ENCODE peak calls at places on chromosomes 12 and 14, in four cellular contexts. M is transverse colon, J is cardiac muscle cell, I is A549. B is an unnamed sample.

GRCh38 chr14:58026967-58027366 is 125.0 kb downstream of the ARMH4 start:
- DNase-seq in M (no peak), J (no peak), I (no peak), B (no peak)

GRCh38 chr14:57066887-57067513 is 201.7 kb downstream of the EXOC5 start:
- DNase-seq in M (peak; percentile 54), J (peak; percentile 68), I (peak; percentile 13), B (peak; percentile 88)

GRCh38 chr14:93316716-93317115 is 16.1 kb downstream of the BTBD7 start:
- DNase-seq in M (no peak), J (no peak), I (no peak), B (no peak)

GRCh38 chr14:75578786-75579781 is 664 bp downstream of the FLVCR2 start:
- DNase-seq in M (peak; percentile 80), J (no peak), I (peak; percentile 35), B (peak; percentile 43)

GRCh38 chr12:119512772-119513497 is 80.6 kb upstream of the TMEM233 start:
- DNase-seq in M (no peak), J (peak; percentile 77), I (no peak), B (no peak)

GRCh38 chr14:100539319-100539645 is 47.9 kb downstream of the BEGAIN start:
- DNase-seq in M (peak; percentile 4), J (no peak), I (no peak), B (no peak)

GRCh38 chr14:75725481-75725880 is 64.4 kb downstream of the TTLL5 start:
- DNase-seq in M (no peak), J (no peak), I (no peak), B (no peak)

GRCh38 chr12:128583453-128583852 is 240.3 kb downstream of the SLC15A4 start:
- DNase-seq in M (no peak), J (peak; percentile 2), I (no peak), B (peak; percentile 65)

GRCh38 chr12:126908765-126909142 is 1358.2 kb upstream of the TMEM132C start:
- DNase-seq in M (no peak), J (no peak), I (no peak), B (no peak)

GRCh38 chr14:105498430-105499255 is 7.6 kb downstream of the TEDC1 start:
- DNase-seq in M (no peak), J (no peak), I (no peak), B (peak; percentile 71)

GRCh38 chr12:77742631-77743030 is 88.1 kb upstream of the NAV3 start:
- DNase-seq in M (no peak), J (no peak), I (no peak), B (no peak)

GRCh38 chr12:91414147-91414546 is 231.5 kb upstream of the DCN start:
- DNase-seq in M (no peak), J (no peak), I (no peak), B (no peak)

GRCh38 chr14:24055971-24056799 is 4.4 kb downstream of the CARMIL3 start:
- DNase-seq in M (no peak), J (no peak), I (no peak), B (no peak)

GRCh38 chr14:74019743-74020142 is 594 bp downstream of the BBOF1 start:
- DNase-seq in M (no peak), J (peak; percentile 44), I (peak; percentile 16), B (no peak)

GRCh38 chr12:98211914-98212695 is 303.3 kb upstream of the TMPO start:
- DNase-seq in M (no peak), J (peak; percentile 5), I (no peak), B (no peak)

GRCh38 chr12:132600048-132601032 is 10.0 kb downstream of the LRCOL1 start:
- DNase-seq in M (peak; percentile 71), J (peak; percentile 84), I (peak; percentile 76), B (peak; percentile 82)

GRCh38 chr12:90514325-90514724 is 440.7 kb downstream of the CCER1 start:
- DNase-seq in M (no peak), J (no peak), I (no peak), B (no peak)

GRCh38 chr14:23302290-23303225 is at the start of gene PPP1R3E:
- DNase-seq in M (peak; percentile 88), J (peak; percentile 86), I (peak; percentile 40), B (peak; percentile 92)

DNA sequence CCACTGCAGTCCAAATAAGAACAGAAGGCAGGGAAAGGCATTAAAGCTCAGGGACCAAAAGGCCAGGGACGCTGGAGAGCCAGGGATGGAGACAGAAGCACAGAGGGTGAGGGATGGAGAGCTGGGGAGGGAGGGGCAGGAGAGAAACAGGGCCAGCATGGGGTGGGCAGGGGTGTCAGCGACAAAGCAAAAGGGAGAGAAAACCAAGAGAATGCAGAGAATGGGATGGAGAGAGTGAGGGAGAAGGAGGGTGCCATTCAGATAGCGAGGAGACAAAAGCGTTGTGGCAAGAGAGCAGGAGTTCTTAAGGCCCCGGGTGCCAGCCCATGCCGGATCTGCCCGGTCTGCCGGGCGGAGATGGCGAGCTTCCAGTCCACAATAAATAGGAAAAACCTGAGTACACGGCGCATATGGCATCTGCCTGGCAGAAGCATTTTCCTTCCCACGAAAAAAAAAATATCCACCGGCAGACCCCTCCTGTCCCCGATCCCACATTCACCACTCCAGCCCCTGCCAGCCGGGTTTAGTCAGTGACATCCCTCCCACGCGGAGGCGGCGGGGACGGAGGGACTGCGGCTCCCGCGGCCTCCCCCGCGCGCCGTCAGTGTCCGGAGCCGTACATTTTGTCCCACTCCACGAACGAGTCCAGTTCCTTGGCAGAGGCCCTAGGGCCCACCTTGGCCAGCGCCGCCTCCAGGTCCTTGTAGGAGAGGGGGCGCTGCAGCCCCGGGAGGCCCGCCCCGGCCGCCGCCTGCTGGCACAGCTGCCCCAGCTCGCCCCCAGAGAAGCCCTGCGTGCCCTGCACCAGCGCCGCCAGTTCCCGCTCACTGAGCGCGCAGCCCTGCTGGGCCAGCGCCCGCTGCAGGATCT is 28.4 kb downstream of the FIGNL2 start:
- DNase-seq in M (peak; percentile 19), J (no peak), I (peak; percentile 67), B (no peak)
- H3K4me3 ChIP-seq in M (peak overlapping the region; percentile 51), J (peak overlapping the region; percentile 28), I (peak overlapping the region; percentile 94), B (no peak overlapping the region)

GRCh38 chr12:95622879-95623278 is 71.6 kb upstream of the USP44 start:
- DNase-seq in M (no peak), J (no peak), I (no peak), B (no peak)
- H3K27ac ChIP-seq in M (no peak overlapping the region), J (no peak overlapping the region), I (peak overlapping the region; percentile 84), B (no peak overlapping the region)

DNA sequence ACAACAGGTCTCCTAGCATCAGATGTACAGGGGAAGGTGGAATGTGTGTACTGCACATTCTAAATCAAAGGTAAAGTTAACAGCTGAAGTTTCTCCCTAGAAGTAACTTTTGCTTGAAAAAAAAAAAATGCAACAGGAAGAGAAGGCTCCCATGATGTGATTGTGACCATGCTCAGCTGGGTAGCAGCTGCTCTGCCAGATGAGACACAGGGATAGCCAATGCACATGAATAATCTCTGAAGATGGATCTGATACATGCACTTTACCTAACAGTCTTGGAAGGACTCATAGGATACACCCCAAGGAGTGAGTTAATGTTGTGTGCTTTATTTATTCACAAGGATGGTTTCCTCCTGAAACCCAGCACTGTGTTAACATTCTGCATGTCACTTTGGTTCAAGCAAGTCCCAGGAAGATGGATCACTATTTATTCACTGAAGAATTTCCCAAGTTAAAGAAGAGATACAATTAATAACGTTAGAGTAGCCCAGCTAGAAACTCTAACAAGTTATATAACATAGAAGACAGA is 46.5 kb downstream of the NDUFA12 start:
- DNase-seq in M (no peak), J (no peak), I (no peak), B (no peak)
- TF ChIP-seq CTCF in M (no peak), J (no peak), I (no peak), B (no peak)

GRCh38 chr12:107362960-107363359 is 269.6 kb upstream of the CRY1 start:
- DNase-seq in M (no peak), J (no peak), I (no peak), B (no peak)
- H3K4me3 ChIP-seq in M (no peak overlapping the region), J (no peak overlapping the region), I (no peak overlapping the region), B (no peak overlapping the region)

DNA sequence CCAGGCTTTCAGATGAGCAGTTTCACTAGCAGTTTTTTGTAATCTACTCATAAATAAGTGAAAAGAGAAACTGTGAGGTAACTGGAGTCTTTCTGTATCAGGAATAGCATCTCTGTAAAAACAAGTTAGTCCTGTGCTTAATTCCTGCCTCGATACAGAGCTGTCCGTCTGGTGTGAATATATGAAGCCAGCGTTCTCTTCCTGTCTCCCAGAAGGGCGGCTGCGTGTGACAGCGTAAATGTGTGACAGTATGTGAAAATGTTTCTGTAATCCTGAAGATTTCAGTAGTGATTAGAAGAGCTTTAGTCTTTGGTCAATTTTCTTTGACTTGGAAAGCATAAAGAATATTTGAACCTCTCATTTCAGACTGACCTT is 150.3 kb downstream of the FBXL14 start:
- DNase-seq in M (no peak), J (no peak), I (no peak), B (no peak)
- H3K27ac ChIP-seq in M (peak overlapping the region; percentile 47), J (peak overlapping the region; percentile 91), I (no peak overlapping the region), B (no peak overlapping the region)

B was measured in WERI-Rb-1.